ENCODE peak calls at places on chromosomes 7 and 10, in five cellular contexts. One of them, this sample, is unnamed.

GRCh38 chr10:109895095-109895818 is 28.1 kb downstream of the XPNPEP1 start:
- DNase-seq in HepG2: no peak
- DNase-seq in K562: no peak
- DNase-seq in HCT116: no peak
- DNase-seq in GM12878: no peak
- DNase-seq in this sample: no peak

GRCh38 chr7:47614450-47614849 is 32.5 kb upstream of the TNS3 start:
- DNase-seq in GM12878: no peak
- DNase-seq in HCT116: no peak
- DNase-seq in K562: no peak
- DNase-seq in HepG2: no peak
- DNase-seq in this sample: no peak

GRCh38 chr10:62728479-62728878 is 76.0 kb upstream of the ADO start:
- DNase-seq in K562: no peak
- DNase-seq in HCT116: no peak
- DNase-seq in GM12878: no peak
- DNase-seq in HepG2: no peak
- DNase-seq in this sample: no peak

GRCh38 chr10:36280396-36280795 is 638.3 kb upstream of the FZD8 start:
- DNase-seq in HCT116: no peak
- DNase-seq in K562: no peak
- DNase-seq in HepG2: no peak
- DNase-seq in GM12878: no peak
- DNase-seq in this sample: no peak

GRCh38 chr7:8629504-8629903 is 196.1 kb downstream of the NXPH1 start:
- DNase-seq in HepG2: no peak
- DNase-seq in GM12878: no peak
- DNase-seq in HCT116: no peak
- DNase-seq in K562: no peak
- DNase-seq in this sample: no peak

GRCh38 chr10:116207690-116208089 is 65.3 kb downstream of the GFRA1 start:
- DNase-seq in HepG2: no peak
- DNase-seq in GM12878: no peak
- DNase-seq in HCT116: no peak
- DNase-seq in K562: no peak
- DNase-seq in this sample: no peak

GRCh38 chr10:76037531-76037930 is 606.1 kb downstream of the LRMDA start:
- DNase-seq in GM12878: no peak
- DNase-seq in K562: no peak
- DNase-seq in HepG2: no peak
- DNase-seq in HCT116: no peak
- DNase-seq in this sample: no peak

GRCh38 chr7:111903797-111904196 is 302.4 kb downstream of the DOCK4 start:
- DNase-seq in HepG2: no peak
- DNase-seq in K562: no peak
- DNase-seq in GM12878: no peak
- DNase-seq in HCT116: no peak
- DNase-seq in this sample: no peak

GRCh38 chr7:116886550-116887156 is 24.3 kb downstream of the CAPZA2 start:
- DNase-seq in GM12878: no peak
- DNase-seq in HCT116: no peak
- DNase-seq in HepG2: no peak
- DNase-seq in K562: no peak
- DNase-seq in this sample: no peak

GRCh38 chr10:49518982-49519578 is 19.8 kb downstream of the ERCC6 start:
- DNase-seq in HCT116: peak; percentile 32
- DNase-seq in HepG2: peak; percentile 36
- DNase-seq in GM12878: no peak
- DNase-seq in K562: peak; percentile 81
- DNase-seq in this sample: peak; percentile 22

GRCh38 chr10:34194259-34194658 is 620.8 kb downstream of the PARD3 start:
- DNase-seq in HCT116: no peak
- DNase-seq in GM12878: no peak
- DNase-seq in K562: no peak
- DNase-seq in HepG2: no peak
- DNase-seq in this sample: no peak

GRCh38 chr10:26557641-26558014 is 119.5 kb downstream of the APBB1IP start:
- DNase-seq in HCT116: no peak
- DNase-seq in GM12878: no peak
- DNase-seq in K562: no peak
- DNase-seq in HepG2: no peak
- DNase-seq in this sample: no peak

GRCh38 chr10:54402576-54402975 is 398.5 kb downstream of the PCDH15 start:
- DNase-seq in HCT116: no peak
- DNase-seq in K562: no peak
- DNase-seq in HepG2: peak; percentile 11
- DNase-seq in GM12878: no peak
- DNase-seq in this sample: peak; percentile 7

GRCh38 chr7:20220824-20221547 is 3.8 kb upstream of the MACC1 start:
- DNase-seq in K562: peak; percentile 30
- DNase-seq in HCT116: no peak
- DNase-seq in GM12878: no peak
- DNase-seq in HepG2: no peak
- DNase-seq in this sample: no peak

DNA sequence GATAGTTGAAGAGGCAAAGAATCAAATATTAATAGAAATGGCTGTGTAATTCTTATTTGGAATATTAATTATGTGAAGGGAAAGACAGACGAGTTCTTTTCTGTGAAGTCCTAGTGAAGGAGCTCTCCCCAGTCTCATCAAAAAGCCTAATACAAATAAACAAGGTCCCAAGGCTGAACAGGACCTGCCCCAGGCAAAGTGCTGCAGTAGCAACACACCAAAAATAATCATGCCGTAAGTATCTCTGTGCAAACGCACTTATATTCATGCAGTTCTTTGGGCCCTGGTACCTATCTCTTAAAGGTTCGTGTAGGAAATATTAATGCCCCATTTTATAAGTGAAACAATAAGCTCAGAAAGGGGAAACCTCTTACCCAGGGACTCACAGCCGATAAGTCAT is 12.2 kb upstream of the CHST15 start:
- DNase-seq in GM12878: no peak
- DNase-seq in K562: no peak
- DNase-seq in HCT116: no peak
- DNase-seq in HepG2: no peak
- DNase-seq in this sample: no peak
- TF ChIP-seq REST in GM12878: no peak
- TF ChIP-seq REST in K562: no peak
- TF ChIP-seq REST in HCT116: no peak
- TF ChIP-seq REST in HepG2: no peak
- TF ChIP-seq REST in this sample: no peak

GRCh38 chr10:132464256-132465192 is 67.5 kb downstream of the PWWP2B start:
- DNase-seq in HCT116: no peak
- DNase-seq in K562: no peak
- DNase-seq in HepG2: no peak
- DNase-seq in GM12878: no peak
- DNase-seq in this sample: no peak
- H3K4me1 ChIP-seq in HCT116: no peaks in the 10 kb centered on the region
- H3K4me1 ChIP-seq in K562: no peaks in the 10 kb centered on the region
- H3K4me1 ChIP-seq in HepG2: peaks cover 30% of the 10 kb centered on the region
- H3K4me1 ChIP-seq in GM12878: no peaks in the 10 kb centered on the region
- H3K4me1 ChIP-seq in this sample: peaks cover 36% of the 10 kb centered on the region

DNA sequence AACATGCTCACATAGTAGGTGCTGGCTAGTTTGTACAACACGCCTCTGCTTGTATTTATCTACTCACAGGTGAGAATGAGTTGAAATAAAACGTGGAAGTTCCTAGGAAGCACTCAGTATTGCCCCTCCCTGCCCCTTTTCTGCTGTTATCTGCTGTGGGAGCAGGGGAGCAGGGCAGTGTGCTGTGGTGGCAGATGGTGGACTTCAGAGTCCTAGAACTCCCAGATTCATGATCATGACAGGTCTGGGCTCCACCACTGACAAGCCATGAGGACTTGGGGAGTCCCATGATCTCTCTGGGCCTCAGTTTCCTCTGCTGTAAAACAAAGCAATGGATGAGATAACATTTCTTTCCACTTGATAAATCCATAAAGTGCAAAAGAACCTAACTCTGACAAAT is 11.6 kb upstream of the PRKCQ start:
- DNase-seq in HCT116: no peak
- DNase-seq in HepG2: no peak
- DNase-seq in GM12878: no peak
- DNase-seq in K562: no peak
- DNase-seq in this sample: no peak
- TF ChIP-seq SIN3A in HCT116: no peak
- TF ChIP-seq SIN3A in HepG2: no peak
- TF ChIP-seq SIN3A in GM12878: no peak
- TF ChIP-seq SIN3A in K562: no peak
- TF ChIP-seq SIN3A in this sample: no peak

DNA sequence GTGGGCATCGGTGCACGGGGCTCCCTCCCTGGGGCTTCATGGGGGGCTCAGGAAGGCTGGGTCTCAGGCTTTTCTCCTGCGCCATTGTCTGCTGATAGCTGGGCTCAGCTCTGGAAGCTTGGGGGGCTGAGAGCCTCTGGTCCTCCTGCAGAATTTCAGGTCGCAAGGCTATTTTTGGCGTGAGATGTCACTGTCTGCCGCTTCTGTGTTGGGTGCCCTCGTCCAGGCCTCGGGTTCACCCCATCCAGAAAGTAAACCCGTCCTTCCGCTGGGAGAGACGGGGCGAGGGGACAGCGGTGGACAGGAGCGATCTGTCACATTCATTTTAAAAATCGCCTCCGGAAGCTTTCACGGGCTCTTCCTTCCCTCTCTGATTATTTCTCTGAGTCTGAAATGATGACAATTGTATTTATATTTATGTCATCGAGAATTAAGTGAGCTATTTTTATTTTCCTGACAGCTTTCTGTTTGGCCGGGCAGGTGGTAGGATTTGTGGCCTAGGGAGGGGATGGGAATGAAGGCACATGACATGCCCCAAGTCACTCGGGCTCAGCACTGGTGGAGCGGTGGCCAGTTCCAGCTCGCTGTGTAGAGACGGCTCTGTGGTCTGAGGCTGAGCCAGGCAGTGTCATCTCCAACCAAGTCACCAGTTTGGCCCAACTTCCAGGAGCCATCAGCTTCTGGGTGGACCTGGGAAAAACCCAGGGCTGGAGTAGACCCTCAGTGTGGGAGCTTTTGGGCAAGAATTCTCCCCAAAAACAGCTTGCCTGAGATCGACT is 40.6 kb upstream of the AP5Z1 start:
- DNase-seq in K562: no peak
- DNase-seq in HCT116: no peak
- DNase-seq in HepG2: no peak
- DNase-seq in GM12878: no peak
- DNase-seq in this sample: no peak
- TF ChIP-seq REST in K562: no peak
- TF ChIP-seq REST in HCT116: no peak
- TF ChIP-seq REST in HepG2: no peak
- TF ChIP-seq REST in GM12878: no peak
- TF ChIP-seq REST in this sample: no peak

DNA sequence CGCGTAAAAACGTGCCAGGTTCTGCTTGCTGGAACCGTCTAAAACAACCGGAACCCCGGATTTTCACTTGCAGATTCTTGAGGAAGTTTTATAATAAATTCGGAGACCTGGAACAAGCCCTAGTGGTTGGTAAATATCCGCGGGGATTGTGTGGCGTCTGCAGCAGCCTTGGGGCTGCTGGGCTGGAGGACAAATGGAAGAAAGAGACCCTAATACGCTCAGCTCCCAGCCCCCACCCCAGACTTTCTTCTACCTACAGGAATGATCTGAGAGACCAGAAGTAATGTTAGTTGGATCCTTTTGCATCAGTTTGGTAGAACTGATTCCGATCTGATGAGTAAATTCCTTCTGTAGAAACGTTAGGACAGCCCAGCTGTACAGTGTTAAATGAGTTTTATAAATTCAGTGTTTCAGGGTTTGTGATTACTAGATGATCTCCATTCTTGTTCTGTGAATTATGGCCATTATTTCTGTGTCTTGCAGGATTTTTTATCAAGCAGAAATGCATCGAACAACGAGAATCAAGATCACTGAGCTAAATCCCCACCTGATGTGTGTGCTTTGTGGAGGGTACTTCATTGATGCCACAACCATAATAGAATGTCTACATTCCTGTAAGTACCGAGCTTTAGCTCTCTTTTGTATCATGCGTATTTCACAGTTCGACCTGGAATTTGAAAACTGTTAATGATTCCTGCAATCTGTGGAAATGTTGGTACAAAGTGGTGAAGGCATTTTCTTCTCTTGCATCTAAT is 5.2 kb downstream of the BMI1 start:
- DNase-seq in HepG2: no peak
- DNase-seq in HCT116: no peak
- DNase-seq in K562: no peak
- DNase-seq in GM12878: no peak
- DNase-seq in this sample: no peak
- H3K4me1 ChIP-seq in HepG2: peaks cover 38% of the 10 kb centered on the region
- H3K4me1 ChIP-seq in HCT116: peaks cover 5% of the 10 kb centered on the region
- H3K4me1 ChIP-seq in K562: peaks cover 21% of the 10 kb centered on the region
- H3K4me1 ChIP-seq in GM12878: peaks cover 9% of the 10 kb centered on the region
- H3K4me1 ChIP-seq in this sample: peaks cover 19% of the 10 kb centered on the region

GRCh38 chr7:69949195-69949594 is 350.9 kb downstream of the AUTS2 start:
- DNase-seq in K562: no peak
- DNase-seq in HCT116: no peak
- DNase-seq in HepG2: no peak
- DNase-seq in GM12878: no peak
- DNase-seq in this sample: no peak
- TF ChIP-seq SIN3A in K562: no peak
- TF ChIP-seq SIN3A in HCT116: no peak
- TF ChIP-seq SIN3A in HepG2: no peak
- TF ChIP-seq SIN3A in GM12878: no peak
- TF ChIP-seq SIN3A in this sample: no peak

GRCh38 chr7:115271332-115272235 is 349.7 kb downstream of the MDFIC start:
- DNase-seq in HCT116: no peak
- DNase-seq in HepG2: no peak
- DNase-seq in K562: no peak
- DNase-seq in GM12878: no peak
- DNase-seq in this sample: no peak
- TF ChIP-seq REST in HCT116: no peak
- TF ChIP-seq REST in HepG2: no peak
- TF ChIP-seq REST in K562: no peak
- TF ChIP-seq REST in GM12878: no peak
- TF ChIP-seq REST in this sample: no peak

GRCh38 chr7:51316262-51316665 is 345 bp downstream of the COBL start:
- DNase-seq in GM12878: no peak
- DNase-seq in HCT116: no peak
- DNase-seq in K562: no peak
- DNase-seq in HepG2: no peak
- DNase-seq in this sample: no peak

GRCh38 chr7:51315393-51316261 is 982 bp downstream of the COBL start:
- DNase-seq in GM12878: no peak
- DNase-seq in K562: no peak
- DNase-seq in HCT116: peak; percentile 50
- DNase-seq in HepG2: peak; percentile 73
- DNase-seq in this sample: no peak

GRCh38 chr7:51314041-51314440 is 2.6 kb downstream of the COBL start:
- DNase-seq in HCT116: no peak
- DNase-seq in K562: no peak
- DNase-seq in HepG2: no peak
- DNase-seq in GM12878: no peak
- DNase-seq in this sample: no peak

GRCh38 chr7:51313276-51314035 is 3.2 kb downstream of the COBL start:
- DNase-seq in K562: no peak
- DNase-seq in HCT116: no peak
- DNase-seq in GM12878: no peak
- DNase-seq in HepG2: no peak
- DNase-seq in this sample: no peak

GRCh38 chr7:51314726-51315125 is 1.9 kb downstream of the COBL start:
- DNase-seq in K562: no peak
- DNase-seq in HCT116: no peak
- DNase-seq in GM12878: no peak
- DNase-seq in HepG2: no peak
- DNase-seq in this sample: no peak
- H3K4me1 ChIP-seq in K562: no peaks in the 10 kb centered on the region
- H3K4me1 ChIP-seq in HCT116: peaks cover 15% of the 10 kb centered on the region
- H3K4me1 ChIP-seq in GM12878: no peaks in the 10 kb centered on the region
- H3K4me1 ChIP-seq in HepG2: peaks cover 55% of the 10 kb centered on the region
- H3K4me1 ChIP-seq in this sample: no peaks in the 10 kb centered on the region

GRCh38 chr7:64880322-64881297 is 22.5 kb upstream of the ZNF273 start:
- DNase-seq in K562: no peak
- DNase-seq in HepG2: no peak
- DNase-seq in HCT116: no peak
- DNase-seq in GM12878: no peak
- DNase-seq in this sample: no peak
- TF ChIP-seq SIN3A in K562: no peak
- TF ChIP-seq SIN3A in HepG2: no peak
- TF ChIP-seq SIN3A in HCT116: no peak
- TF ChIP-seq SIN3A in GM12878: no peak
- TF ChIP-seq SIN3A in this sample: no peak

This sample was measured in Panc1.